ENCODE peak calls at places on chromosomes 4 and X, in four cellular contexts. One of them, this sample, is unnamed.

GRCh38 chrX:131633285-131633917 is 89.5 kb downstream of the OR13H1 start:
- DNase-seq in neural progenitor cell: peak
- DNase-seq in AG09309: peak
- DNase-seq in fibroblast of lung: peak
- DNase-seq in this sample: no peak

GRCh38 chr4:52984469-52984868 is 122.4 kb downstream of the RASL11B start:
- DNase-seq in neural progenitor cell: no peak
- DNase-seq in AG09309: no peak
- DNase-seq in fibroblast of lung: peak
- DNase-seq in this sample: no peak

GRCh38 chr4:155638195-155638960 is 28.3 kb upstream of the GUCY1A1 start:
- DNase-seq in neural progenitor cell: no peak
- DNase-seq in AG09309: no peak
- DNase-seq in fibroblast of lung: no peak
- DNase-seq in this sample: no peak

GRCh38 chr4:23458061-23458460 is 431.8 kb downstream of the PPARGC1A start:
- DNase-seq in neural progenitor cell: no peak
- DNase-seq in AG09309: no peak
- DNase-seq in fibroblast of lung: no peak
- DNase-seq in this sample: no peak

GRCh38 chrX:106263817-106264216 is 95.7 kb downstream of the PWWP3B start:
- DNase-seq in neural progenitor cell: no peak
- DNase-seq in AG09309: no peak
- DNase-seq in fibroblast of lung: peak
- DNase-seq in this sample: peak

GRCh38 chrX:3451566-3451965 is 105.1 kb upstream of the MXRA5 start:
- DNase-seq in neural progenitor cell: no peak
- DNase-seq in AG09309: no peak
- DNase-seq in fibroblast of lung: no peak
- DNase-seq in this sample: no peak

GRCh38 chr4:101678180-101678579 is 112.3 kb upstream of the BANK1 start:
- DNase-seq in neural progenitor cell: no peak
- DNase-seq in AG09309: no peak
- DNase-seq in fibroblast of lung: peak
- DNase-seq in this sample: no peak

GRCh38 chrX:32153586-32153985 is 1057.8 kb downstream of the DMD start:
- DNase-seq in neural progenitor cell: no peak
- DNase-seq in AG09309: no peak
- DNase-seq in fibroblast of lung: no peak
- DNase-seq in this sample: no peak

GRCh38 chrX:32774966-32775365 is 436.4 kb downstream of the DMD start:
- DNase-seq in neural progenitor cell: no peak
- DNase-seq in AG09309: no peak
- DNase-seq in fibroblast of lung: no peak
- DNase-seq in this sample: no peak

GRCh38 chrX:14832151-14832550 is 40.7 kb downstream of the FANCB start:
- DNase-seq in neural progenitor cell: no peak
- DNase-seq in AG09309: no peak
- DNase-seq in fibroblast of lung: peak
- DNase-seq in this sample: no peak

GRCh38 chr4:182560358-182560757 is 317.2 kb downstream of the TENM3 start:
- DNase-seq in neural progenitor cell: peak
- DNase-seq in AG09309: no peak
- DNase-seq in fibroblast of lung: peak
- DNase-seq in this sample: no peak

GRCh38 chr4:1330761-1331590 is 16.0 kb upstream of the UVSSA start:
- DNase-seq in neural progenitor cell: no peak
- DNase-seq in AG09309: no peak
- DNase-seq in fibroblast of lung: no peak
- DNase-seq in this sample: no peak

GRCh38 chrX:10597871-10598270 is 22.5 kb downstream of the MID1 start:
- DNase-seq in neural progenitor cell: peak
- DNase-seq in AG09309: no peak
- DNase-seq in fibroblast of lung: no peak
- DNase-seq in this sample: no peak

GRCh38 chr4:129335263-129335662 is 239.3 kb downstream of the C4orf33 start:
- DNase-seq in neural progenitor cell: no peak
- DNase-seq in AG09309: no peak
- DNase-seq in fibroblast of lung: no peak
- DNase-seq in this sample: no peak

GRCh38 chr4:109658871-109659410 is 44.3 kb downstream of the CASP6 start:
- DNase-seq in neural progenitor cell: no peak
- DNase-seq in AG09309: no peak
- DNase-seq in fibroblast of lung: no peak
- DNase-seq in this sample: no peak

GRCh38 chrX:40845331-40845911 is 110.1 kb upstream of the MED14 start:
- DNase-seq in neural progenitor cell: peak
- DNase-seq in AG09309: peak
- DNase-seq in fibroblast of lung: peak
- DNase-seq in this sample: peak

GRCh38 chrX:10165580-10166247 is 8.9 kb downstream of the CLCN4 start:
- DNase-seq in neural progenitor cell: no peak
- DNase-seq in AG09309: no peak
- DNase-seq in fibroblast of lung: peak
- DNase-seq in this sample: no peak

GRCh38 chr4:113738251-113738650 is 23.3 kb downstream of the CAMK2D start:
- DNase-seq in neural progenitor cell: no peak
- DNase-seq in AG09309: no peak
- DNase-seq in fibroblast of lung: peak
- DNase-seq in this sample: no peak

GRCh38 chrX:49199906-49200771 is at the start of gene SYP:
- DNase-seq in neural progenitor cell: peak
- DNase-seq in AG09309: peak
- DNase-seq in fibroblast of lung: peak
- DNase-seq in this sample: peak

GRCh38 chr4:145001635-145002034 is 96.4 kb downstream of the ANAPC10 start:
- DNase-seq in neural progenitor cell: no peak
- DNase-seq in AG09309: no peak
- DNase-seq in fibroblast of lung: no peak
- DNase-seq in this sample: no peak

GRCh38 chr4:98352403-98352802 is 91.2 kb downstream of the RAP1GDS1 start:
- DNase-seq in neural progenitor cell: no peak
- DNase-seq in AG09309: no peak
- DNase-seq in fibroblast of lung: no peak
- DNase-seq in this sample: no peak

GRCh38 chr4:101419324-101420135 is 72.2 kb upstream of the PPP3CA start:
- DNase-seq in neural progenitor cell: peak
- DNase-seq in AG09309: peak
- DNase-seq in fibroblast of lung: peak
- DNase-seq in this sample: no peak

GRCh38 chrX:95893632-95894031 is 791.0 kb upstream of the DIAPH2 start:
- DNase-seq in neural progenitor cell: no peak
- DNase-seq in AG09309: no peak
- DNase-seq in fibroblast of lung: peak
- DNase-seq in this sample: no peak

GRCh38 chr4:53189011-53189410 is 176.8 kb downstream of the SCFD2 start:
- DNase-seq in neural progenitor cell: no peak
- DNase-seq in AG09309: peak
- DNase-seq in fibroblast of lung: peak
- DNase-seq in this sample: peak

GRCh38 chrX:104568304-104568915 is 2.4 kb downstream of the IL1RAPL2 start:
- DNase-seq in neural progenitor cell: peak
- DNase-seq in AG09309: no peak
- DNase-seq in fibroblast of lung: no peak
- DNase-seq in this sample: no peak

GRCh38 chr4:36508390-36508789 is 227.0 kb downstream of the DTHD1 start:
- DNase-seq in neural progenitor cell: no peak
- DNase-seq in AG09309: no peak
- DNase-seq in fibroblast of lung: no peak
- DNase-seq in this sample: no peak
- H3K4me3 ChIP-seq in neural progenitor cell: no peak
- H3K4me3 ChIP-seq in AG09309: no peak
- H3K4me3 ChIP-seq in fibroblast of lung: no peak
- H3K4me3 ChIP-seq in this sample: no peak

DNA sequence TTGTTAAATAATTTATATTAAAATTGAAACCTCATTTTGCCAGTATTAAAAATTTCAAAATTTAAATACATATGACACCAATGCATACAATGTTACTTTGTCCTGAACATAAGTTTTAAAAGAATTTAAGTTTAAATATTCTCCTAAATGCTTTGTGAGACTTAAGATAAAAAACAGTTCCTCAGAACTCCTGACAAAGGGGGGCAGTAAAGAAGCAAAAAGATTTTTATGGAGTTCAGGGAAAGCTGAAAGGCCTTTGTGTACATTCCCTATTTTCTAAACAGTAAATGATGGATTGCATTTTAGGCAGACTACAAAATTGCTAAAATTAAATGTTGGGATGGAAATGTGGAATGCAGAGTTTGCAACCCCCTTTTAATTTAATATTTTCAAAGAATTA is 81.8 kb downstream of the SNCA start:
- DNase-seq in neural progenitor cell: no peak
- DNase-seq in AG09309: no peak
- DNase-seq in fibroblast of lung: peak
- DNase-seq in this sample: no peak
- TF ChIP-seq CTCF in neural progenitor cell: peak
- TF ChIP-seq CTCF in AG09309: peak
- TF ChIP-seq CTCF in fibroblast of lung: peak
- TF ChIP-seq CTCF in this sample: peak

GRCh38 chr4:40193018-40193571 is 3.7 kb upstream of the RHOH start:
- DNase-seq in neural progenitor cell: no peak
- DNase-seq in AG09309: no peak
- DNase-seq in fibroblast of lung: no peak
- DNase-seq in this sample: no peak
- H3K4me3 ChIP-seq in neural progenitor cell: no peak
- H3K4me3 ChIP-seq in AG09309: no peak
- H3K4me3 ChIP-seq in fibroblast of lung: no peak
- H3K4me3 ChIP-seq in this sample: no peak

GRCh38 chrX:74422576-74423288 is 1.4 kb downstream of the SLC16A2 start:
- DNase-seq in neural progenitor cell: peak
- DNase-seq in AG09309: peak
- DNase-seq in fibroblast of lung: peak
- DNase-seq in this sample: no peak
- TF ChIP-seq CTCF in neural progenitor cell: peak
- TF ChIP-seq CTCF in AG09309: peak
- TF ChIP-seq CTCF in fibroblast of lung: peak
- TF ChIP-seq CTCF in this sample: peak

GRCh38 chr4:8200302-8200975 is 1.3 kb downstream of the SH3TC1 start:
- DNase-seq in neural progenitor cell: peak
- DNase-seq in AG09309: no peak
- DNase-seq in fibroblast of lung: no peak
- DNase-seq in this sample: no peak

GRCh38 chr4:8197521-8197920 is 1.6 kb upstream of the SH3TC1 start:
- DNase-seq in neural progenitor cell: no peak
- DNase-seq in AG09309: no peak
- DNase-seq in fibroblast of lung: no peak
- DNase-seq in this sample: no peak

GRCh38 chr4:8198206-8198905 is 734 bp upstream of the SH3TC1 start:
- DNase-seq in neural progenitor cell: no peak
- DNase-seq in AG09309: no peak
- DNase-seq in fibroblast of lung: no peak
- DNase-seq in this sample: no peak

GRCh38 chr4:8199594-8200301 is 658 bp downstream of the SH3TC1 start:
- DNase-seq in neural progenitor cell: no peak
- DNase-seq in AG09309: no peak
- DNase-seq in fibroblast of lung: no peak
- DNase-seq in this sample: peak

DNA sequence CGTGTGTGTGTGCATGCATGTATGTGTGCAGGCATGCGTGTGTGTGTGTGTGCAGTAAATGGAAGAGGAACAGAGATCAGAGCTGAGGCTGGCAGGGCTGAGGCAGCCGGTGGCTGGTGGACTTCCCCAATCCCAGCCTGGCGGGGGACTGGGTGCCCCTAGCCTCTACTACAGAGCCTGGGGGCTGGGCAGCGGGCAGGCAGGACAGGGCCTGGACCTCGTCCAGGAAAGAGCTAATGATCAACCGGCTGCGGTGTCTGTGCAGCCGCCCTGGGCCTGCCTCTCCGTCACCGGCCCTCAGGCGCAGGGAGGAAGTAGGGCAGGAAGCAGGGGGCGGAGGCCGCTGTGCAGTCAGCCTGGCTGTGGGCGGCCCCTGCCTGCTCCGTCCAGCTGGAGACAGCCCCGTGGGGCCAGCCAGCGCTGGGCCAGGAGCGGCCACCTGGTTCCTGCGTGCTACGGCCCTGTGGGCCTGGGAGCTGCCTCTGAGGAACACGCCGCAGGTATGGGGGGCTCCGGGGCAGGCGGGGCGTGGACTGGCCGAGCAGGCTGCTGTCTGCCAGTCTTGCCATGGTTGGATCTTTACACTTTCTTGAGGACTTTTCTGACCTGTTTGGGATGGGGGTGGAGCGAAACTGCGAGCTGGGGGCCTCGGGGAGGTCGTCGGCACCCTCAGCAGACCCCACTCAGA is at the start of gene SH3TC1:
- DNase-seq in neural progenitor cell: peak
- DNase-seq in AG09309: no peak
- DNase-seq in fibroblast of lung: peak
- DNase-seq in this sample: peak
- H3K4me3 ChIP-seq in neural progenitor cell: no peak
- H3K4me3 ChIP-seq in AG09309: peak
- H3K4me3 ChIP-seq in fibroblast of lung: peak
- H3K4me3 ChIP-seq in this sample: peak

This sample was measured in retinal pigment epithelial cell.